ENCODE peak calls at places on chromosomes 13 and 19, in four cellular contexts. One of them, this sample, is unnamed.

GRCh38 chr13:68023838-68024581 is 793.9 kb upstream of the PCDH9 start:
- DNase-seq in IMR-90: no peak
- DNase-seq in neural crest cell: no peak
- DNase-seq in nephron progenitor cell: no peak
- DNase-seq in this sample: no peak

GRCh38 chr19:3098515-3099346 is 4.6 kb downstream of the GNA11 start:
- DNase-seq in IMR-90: peak; percentile 23
- DNase-seq in neural crest cell: no peak
- DNase-seq in nephron progenitor cell: no peak
- DNase-seq in this sample: no peak

GRCh38 chr13:76398426-76398825 is 487.8 kb downstream of the KCTD12 start:
- DNase-seq in nephron progenitor cell: no peak
- DNase-seq in neural crest cell: no peak
- DNase-seq in IMR-90: peak; percentile 5
- DNase-seq in this sample: no peak

GRCh38 chr19:20334760-20335159 is 167.7 kb downstream of the ZNF486 start:
- DNase-seq in neural crest cell: no peak
- DNase-seq in nephron progenitor cell: no peak
- DNase-seq in IMR-90: no peak
- DNase-seq in this sample: no peak

GRCh38 chr19:7679017-7679720 is 1.5 kb upstream of the TRAPPC5 start:
- DNase-seq in IMR-90: no peak
- DNase-seq in nephron progenitor cell: no peak
- DNase-seq in neural crest cell: no peak
- DNase-seq in this sample: no peak

GRCh38 chr13:23468811-23469210 is 35.3 kb upstream of the SACS start:
- DNase-seq in IMR-90: no peak
- DNase-seq in neural crest cell: no peak
- DNase-seq in nephron progenitor cell: no peak
- DNase-seq in this sample: no peak

GRCh38 chr13:78030351-78030750 is 111.7 kb upstream of the EDNRB start:
- DNase-seq in nephron progenitor cell: no peak
- DNase-seq in neural crest cell: no peak
- DNase-seq in IMR-90: no peak
- DNase-seq in this sample: no peak

GRCh38 chr13:65679240-65679639 is 1550.9 kb downstream of the PCDH9 start:
- DNase-seq in neural crest cell: no peak
- DNase-seq in IMR-90: peak; percentile 54
- DNase-seq in nephron progenitor cell: no peak
- DNase-seq in this sample: no peak

GRCh38 chr13:80685942-80686341 is 345.0 kb upstream of the SPRY2 start:
- DNase-seq in IMR-90: no peak
- DNase-seq in nephron progenitor cell: no peak
- DNase-seq in neural crest cell: no peak
- DNase-seq in this sample: no peak

GRCh38 chr19:10565028-10565566 is 713 bp downstream of the KRI1 start:
- DNase-seq in neural crest cell: no peak
- DNase-seq in nephron progenitor cell: peak; percentile 48
- DNase-seq in IMR-90: peak; percentile 21
- DNase-seq in this sample: peak; percentile 34

GRCh38 chr13:98089826-98090225 is 53.1 kb upstream of the FARP1 start:
- DNase-seq in nephron progenitor cell: no peak
- DNase-seq in neural crest cell: no peak
- DNase-seq in IMR-90: peak; percentile 47
- DNase-seq in this sample: no peak

GRCh38 chr19:15815306-15815705 is at the start of gene OR10H1:
- DNase-seq in IMR-90: no peak
- DNase-seq in neural crest cell: no peak
- DNase-seq in nephron progenitor cell: no peak
- DNase-seq in this sample: no peak

GRCh38 chr13:105573134-105573533 is 962.3 kb downstream of the EFNB2 start:
- DNase-seq in nephron progenitor cell: no peak
- DNase-seq in neural crest cell: no peak
- DNase-seq in IMR-90: no peak
- DNase-seq in this sample: no peak

GRCh38 chr19:41064974-41065569 is 23.2 kb upstream of the CYP2A13 start:
- DNase-seq in neural crest cell: no peak
- DNase-seq in IMR-90: peak; percentile 43
- DNase-seq in nephron progenitor cell: no peak
- DNase-seq in this sample: peak; percentile 18

GRCh38 chr19:12840091-12841079 is 2.1 kb downstream of the MAST1 start:
- DNase-seq in IMR-90: peak; percentile 63
- DNase-seq in nephron progenitor cell: peak; percentile 98
- DNase-seq in neural crest cell: peak; percentile 66
- DNase-seq in this sample: peak; percentile 83

GRCh38 chr19:43527860-43528622 is 1.0 kb upstream of the ETHE1 start:
- DNase-seq in nephron progenitor cell: no peak
- DNase-seq in neural crest cell: no peak
- DNase-seq in IMR-90: no peak
- DNase-seq in this sample: no peak

GRCh38 chr19:21462540-21462939 is 42.9 kb upstream of the ZNF429 start:
- DNase-seq in neural crest cell: no peak
- DNase-seq in nephron progenitor cell: no peak
- DNase-seq in IMR-90: no peak
- DNase-seq in this sample: no peak

GRCh38 chr13:51148952-51149573 is 38.0 kb upstream of the C13orf42 start:
- DNase-seq in neural crest cell: peak; percentile 38
- DNase-seq in nephron progenitor cell: peak; percentile 42
- DNase-seq in IMR-90: peak; percentile 45
- DNase-seq in this sample: peak; percentile 52

GRCh38 chr19:8484331-8484894 is 18.0 kb downstream of the PRAM1 start:
- DNase-seq in IMR-90: no peak
- DNase-seq in neural crest cell: no peak
- DNase-seq in nephron progenitor cell: no peak
- DNase-seq in this sample: no peak

GRCh38 chr19:52200044-52200443 is 10.2 kb downstream of the PPP2R1A start:
- DNase-seq in IMR-90: peak; percentile 78
- DNase-seq in nephron progenitor cell: no peak
- DNase-seq in neural crest cell: no peak
- DNase-seq in this sample: no peak

GRCh38 chr13:70249332-70250064 is 141.2 kb upstream of the KLHL1 start:
- DNase-seq in IMR-90: no peak
- DNase-seq in neural crest cell: no peak
- DNase-seq in nephron progenitor cell: no peak
- DNase-seq in this sample: peak; percentile 6

GRCh38 chr19:56139847-56140582 is 1.1 kb upstream of the ZNF444 start:
- DNase-seq in neural crest cell: no peak
- DNase-seq in IMR-90: no peak
- DNase-seq in nephron progenitor cell: no peak
- DNase-seq in this sample: no peak

GRCh38 chr13:111947026-111947810 is 119.7 kb upstream of the SOX1 start:
- DNase-seq in nephron progenitor cell: no peak
- DNase-seq in IMR-90: no peak
- DNase-seq in neural crest cell: no peak
- DNase-seq in this sample: no peak

GRCh38 chr19:5915782-5916165 is 1.7 kb downstream of the CAPS start:
- DNase-seq in nephron progenitor cell: no peak
- DNase-seq in neural crest cell: no peak
- DNase-seq in IMR-90: no peak
- DNase-seq in this sample: no peak
- TF ChIP-seq CTCF in nephron progenitor cell: no peak
- TF ChIP-seq CTCF in neural crest cell: no peak
- TF ChIP-seq CTCF in IMR-90: no peak
- TF ChIP-seq CTCF in this sample: no peak

GRCh38 chr13:109425821-109426689 is 360.3 kb downstream of the IRS2 start:
- DNase-seq in nephron progenitor cell: no peak
- DNase-seq in neural crest cell: no peak
- DNase-seq in IMR-90: no peak
- DNase-seq in this sample: no peak

GRCh38 chr13:109426690-109426990 is 359.7 kb downstream of the IRS2 start:
- DNase-seq in neural crest cell: no peak
- DNase-seq in nephron progenitor cell: no peak
- DNase-seq in IMR-90: no peak
- DNase-seq in this sample: no peak

GRCh38 chr13:109427148-109427547 is 359.2 kb downstream of the IRS2 start:
- DNase-seq in neural crest cell: no peak
- DNase-seq in nephron progenitor cell: no peak
- DNase-seq in IMR-90: no peak
- DNase-seq in this sample: no peak

GRCh38 chr13:109428146-109428545 is 358.2 kb downstream of the IRS2 start:
- DNase-seq in neural crest cell: no peak
- DNase-seq in nephron progenitor cell: no peak
- DNase-seq in IMR-90: no peak
- DNase-seq in this sample: no peak

GRCh38 chr13:109427695-109428094 is 358.7 kb downstream of the IRS2 start:
- DNase-seq in IMR-90: no peak
- DNase-seq in neural crest cell: no peak
- DNase-seq in nephron progenitor cell: no peak
- DNase-seq in this sample: no peak
- TF ChIP-seq CTCF in IMR-90: no peak
- TF ChIP-seq CTCF in neural crest cell: no peak
- TF ChIP-seq CTCF in nephron progenitor cell: no peak
- TF ChIP-seq CTCF in this sample: no peak

GRCh38 chr13:37640499-37640898 is 41.9 kb upstream of the POSTN start:
- DNase-seq in IMR-90: peak; percentile 86
- DNase-seq in nephron progenitor cell: peak; percentile 12
- DNase-seq in neural crest cell: no peak
- DNase-seq in this sample: peak; percentile 14
- TF ChIP-seq CTCF in IMR-90: peak; percentile 87
- TF ChIP-seq CTCF in nephron progenitor cell: peak; percentile 56
- TF ChIP-seq CTCF in neural crest cell: peak; percentile 73
- TF ChIP-seq CTCF in this sample: no peak

GRCh38 chr13:30157616-30157993 is 149.7 kb downstream of the KATNAL1 start:
- DNase-seq in neural crest cell: no peak
- DNase-seq in IMR-90: no peak
- DNase-seq in nephron progenitor cell: no peak
- DNase-seq in this sample: no peak

GRCh38 chr13:30156270-30156669 is 151.1 kb downstream of the KATNAL1 start:
- DNase-seq in IMR-90: peak; percentile 33
- DNase-seq in nephron progenitor cell: no peak
- DNase-seq in neural crest cell: no peak
- DNase-seq in this sample: no peak

GRCh38 chr13:30156826-30157615 is 150.3 kb downstream of the KATNAL1 start:
- DNase-seq in neural crest cell: no peak
- DNase-seq in IMR-90: no peak
- DNase-seq in nephron progenitor cell: no peak
- DNase-seq in this sample: no peak

GRCh38 chr13:30159446-30159839 is 147.9 kb downstream of the KATNAL1 start:
- DNase-seq in IMR-90: peak; percentile 94
- DNase-seq in neural crest cell: no peak
- DNase-seq in nephron progenitor cell: no peak
- DNase-seq in this sample: no peak

GRCh38 chr13:30158774-30159445 is 148.4 kb downstream of the KATNAL1 start:
- DNase-seq in neural crest cell: no peak
- DNase-seq in IMR-90: peak; percentile 71
- DNase-seq in nephron progenitor cell: no peak
- DNase-seq in this sample: no peak
- TF ChIP-seq CTCF in neural crest cell: no peak
- TF ChIP-seq CTCF in IMR-90: peak; percentile 69
- TF ChIP-seq CTCF in nephron progenitor cell: no peak
- TF ChIP-seq CTCF in this sample: no peak

DNA sequence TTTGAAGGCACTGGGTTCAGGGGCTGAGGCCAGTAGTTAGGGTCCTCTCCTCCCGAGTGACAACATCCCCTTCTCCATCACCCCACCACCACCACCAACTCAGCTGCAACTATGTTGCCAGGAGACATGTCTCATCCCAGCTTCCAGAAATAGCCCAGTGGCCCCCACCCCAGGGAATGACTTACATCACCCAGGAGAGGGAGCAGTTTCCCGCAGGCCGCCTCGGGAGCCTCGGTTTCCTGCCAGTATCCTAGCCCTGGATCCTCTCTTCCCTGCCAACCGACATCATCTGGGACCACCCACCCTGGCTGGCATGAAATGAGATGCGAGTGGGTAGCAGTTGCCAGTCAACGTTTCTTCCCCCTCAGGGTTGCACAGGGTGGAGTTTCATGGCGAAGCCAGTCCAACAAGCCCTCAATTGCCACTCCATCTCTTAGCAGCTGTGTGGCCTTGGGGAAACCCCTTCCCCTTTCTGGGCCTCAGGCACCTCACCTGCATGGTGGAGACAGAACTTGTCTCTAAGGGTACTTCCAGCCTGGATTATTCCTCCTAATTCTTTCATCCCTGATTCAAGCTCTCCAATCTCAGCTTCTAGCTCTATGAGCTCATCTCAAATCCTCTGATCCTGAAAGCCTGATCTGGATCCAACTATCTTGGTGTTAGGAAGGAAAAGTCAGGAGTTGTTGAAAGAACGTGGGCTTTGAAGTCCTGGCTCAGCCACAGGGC is 3.9 kb upstream of the GSK3A start:
- DNase-seq in IMR-90: peak; percentile 83
- DNase-seq in nephron progenitor cell: peak; percentile 47
- DNase-seq in neural crest cell: no peak
- DNase-seq in this sample: peak; percentile 62
- TF ChIP-seq CTCF in IMR-90: peak; percentile 90
- TF ChIP-seq CTCF in nephron progenitor cell: no peak
- TF ChIP-seq CTCF in neural crest cell: peak; percentile 44
- TF ChIP-seq CTCF in this sample: peak; percentile 14

GRCh38 chr19:1274081-1274851 is 1.1 kb upstream of the FAM174C start:
- DNase-seq in IMR-90: no peak
- DNase-seq in nephron progenitor cell: no peak
- DNase-seq in neural crest cell: no peak
- DNase-seq in this sample: no peak
- TF ChIP-seq CTCF in IMR-90: no peak
- TF ChIP-seq CTCF in nephron progenitor cell: no peak
- TF ChIP-seq CTCF in neural crest cell: no peak
- TF ChIP-seq CTCF in this sample: no peak